ENCODE peak calls at places on chromosomes 16 and 17, in nine cellular contexts. C is IMR-90, A is Panc1, W is dorsolateral prefrontal cortex, L is SK-N-MC, G is tibial nerve, M is left lung, B is ovary, O is kidney. X is an unnamed sample.

GRCh38 chr16:11016993-11017392 is 72.6 kb downstream of the CLEC16A start:
- DNase-seq in A (no peak), C (peak), M (peak), B (no peak), L (no peak), G (no peak), W (no peak), O (no peak), X (peak)

GRCh38 chr17:45440161-45440859 is 7.6 kb upstream of the ARHGAP27 start:
- DNase-seq in O (peak), B (no peak), M (no peak), A (no peak), W (no peak), L (no peak), C (no peak), G (no peak), X (no peak)

GRCh38 chr17:79838541-79839274 is 532 bp downstream of the CBX4 start:
- DNase-seq in L (no peak), B (peak), O (peak), G (no peak), C (peak), M (peak), A (no peak), W (peak), X (peak)

GRCh38 chr17:58507123-58507634 is 7.3 kb downstream of the MTMR4 start:
- DNase-seq in M (peak), W (no peak), L (no peak), G (no peak), O (no peak), C (no peak), A (no peak), B (no peak), X (no peak)

GRCh38 chr17:33053641-33054040 is 62.0 kb downstream of the SPACA3 start:
- DNase-seq in C (no peak), B (no peak), G (no peak), L (no peak), W (no peak), M (no peak), A (no peak), O (no peak), X (no peak)

GRCh38 chr16:56675685-56676210 is 6.1 kb downstream of the MT1H start:
- DNase-seq in G (no peak), W (no peak), L (no peak), M (no peak), O (no peak), B (no peak), C (no peak), A (no peak), X (peak)

GRCh38 chr16:48271728-48272127 is 24.4 kb upstream of the ABCC11 start:
- DNase-seq in A (no peak), O (no peak), M (no peak), L (no peak), B (no peak), G (no peak), W (no peak), C (peak), X (no peak)

GRCh38 chr16:30519120-30520049 is 7.0 kb downstream of the ZNF768 start:
- DNase-seq in M (no peak), A (no peak), B (no peak), G (no peak), O (peak), W (no peak), L (no peak), C (no peak), X (no peak)

GRCh38 chr16:70652322-70652721 is 6.0 kb downstream of the IL34 start:
- DNase-seq in O (no peak), W (no peak), L (no peak), B (no peak), M (no peak), C (no peak), G (no peak), A (no peak), X (no peak)

GRCh38 chr17:44348234-44348987 is 3.3 kb downstream of the GRN start:
- DNase-seq in L (no peak), A (no peak), O (no peak), G (no peak), M (peak), B (no peak), C (peak), W (peak), X (no peak)

GRCh38 chr17:1713878-1714487 is 3.8 kb upstream of the TLCD2 start:
- DNase-seq in L (no peak), O (no peak), M (no peak), A (no peak), W (no peak), B (peak), C (peak), G (no peak), X (no peak)

GRCh38 chr16:82995286-82995926 is 368.6 kb downstream of the CDH13 start:
- DNase-seq in A (no peak), M (no peak), L (no peak), O (no peak), G (no peak), W (no peak), C (no peak), B (no peak), X (no peak)

GRCh38 chr17:36861531-36861930 is 75.7 kb upstream of the LHX1 start:
- DNase-seq in A (no peak), C (no peak), L (no peak), M (no peak), W (no peak), B (no peak), O (no peak), G (no peak), X (no peak)

GRCh38 chr16:21946889-21947635 is 6.1 kb upstream of the UQCRC2 start:
- DNase-seq in M (no peak), G (no peak), B (no peak), L (no peak), W (no peak), A (no peak), C (no peak), O (no peak), X (no peak)

GRCh38 chr16:57115504-57116182 is 23.3 kb downstream of the CPNE2 start:
- DNase-seq in M (no peak), A (no peak), L (no peak), G (no peak), O (peak), W (peak), B (peak), C (peak), X (no peak)

GRCh38 chr17:81734405-81735055 is 22.4 kb downstream of the SLC25A10 start:
- DNase-seq in B (no peak), M (no peak), L (no peak), O (peak), C (no peak), G (no peak), A (no peak), W (no peak), X (no peak)

GRCh38 chr16:64437706-64438329 is 684.0 kb downstream of the CDH11 start:
- DNase-seq in W (no peak), M (no peak), L (no peak), G (no peak), B (no peak), O (no peak), C (no peak), A (no peak), X (no peak)

GRCh38 chr16:50369133-50369804 is 481 bp upstream of the BRD7 start:
- DNase-seq in A (no peak), O (no peak), M (no peak), L (no peak), W (no peak), G (no peak), B (no peak), C (no peak), X (no peak)

GRCh38 chr17:28053044-28053670 is 10.7 kb downstream of the NLK start:
- DNase-seq in W (no peak), G (no peak), L (no peak), M (no peak), A (no peak), C (no peak), O (no peak), B (no peak), X (no peak)

GRCh38 chr17:63685021-63685420 is 14.9 kb downstream of the LIMD2 start:
- DNase-seq in G (no peak), L (no peak), W (peak), A (no peak), C (no peak), O (no peak), B (no peak), M (no peak), X (no peak)
- H3K4me3 ChIP-seq in G (no peak), L (no peak), W (no peak), A (no peak), C (no peak), O (no peak), B (no peak), M (no peak), X (no peak)

DNA sequence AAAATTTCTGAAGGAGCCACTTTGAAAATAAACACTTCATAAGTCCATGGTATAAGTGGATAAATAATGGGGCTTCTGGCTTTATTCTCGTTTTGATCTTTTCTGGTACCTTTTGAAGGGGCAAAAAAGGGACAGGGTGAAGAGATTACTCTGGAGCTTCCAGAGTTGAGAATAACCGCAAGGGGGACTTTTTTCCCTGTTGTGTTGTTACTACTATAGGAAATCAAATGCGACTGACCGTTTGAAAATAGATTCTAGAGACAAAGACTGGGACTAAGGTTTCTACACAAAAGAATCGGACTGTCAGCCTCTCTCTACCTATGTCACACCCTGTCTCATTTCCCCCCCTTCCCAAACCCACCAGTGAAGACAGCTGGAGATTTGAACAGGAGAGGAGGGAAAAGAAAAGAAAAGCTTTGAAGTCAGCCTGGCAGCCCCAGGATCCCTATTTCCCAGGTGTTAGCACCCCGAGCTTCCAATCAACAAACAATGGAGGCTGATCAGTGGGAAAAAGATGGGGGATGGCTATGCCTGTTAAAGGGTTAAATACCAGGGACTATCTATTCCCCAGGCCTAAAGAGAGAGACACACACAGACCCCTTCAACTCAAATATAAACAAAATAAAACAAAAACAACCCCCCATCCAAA is 8.3 kb downstream of the HOXB4 start:
- DNase-seq in A (no peak), O (no peak), B (no peak), G (no peak), L (no peak), W (no peak), M (no peak), C (peak), X (no peak)
- H3K27ac ChIP-seq in A (peak), O (peak), B (no peak), G (peak), L (no peak), W (no peak), M (peak), C (peak), X (no peak)

GRCh38 chr17:29618272-29619065 is 4.2 kb downstream of the CORO6 start:
- DNase-seq in O (no peak), C (no peak), W (no peak), G (no peak), L (no peak), B (no peak), A (no peak), M (no peak), X (no peak)

GRCh38 chr17:29617481-29618271 is 5.0 kb downstream of the CORO6 start:
- DNase-seq in A (no peak), L (no peak), C (peak), O (peak), B (no peak), W (peak), G (peak), M (peak), X (peak)

GRCh38 chr17:29616300-29617048 is 6.2 kb downstream of the CORO6 start:
- DNase-seq in G (no peak), L (no peak), M (no peak), C (no peak), W (no peak), A (no peak), O (no peak), B (no peak), X (peak)

GRCh38 chr17:29615492-29616299 is 7.0 kb downstream of the CORO6 start:
- DNase-seq in M (peak), G (peak), A (no peak), W (peak), O (peak), B (peak), L (no peak), C (peak), X (peak)

DNA sequence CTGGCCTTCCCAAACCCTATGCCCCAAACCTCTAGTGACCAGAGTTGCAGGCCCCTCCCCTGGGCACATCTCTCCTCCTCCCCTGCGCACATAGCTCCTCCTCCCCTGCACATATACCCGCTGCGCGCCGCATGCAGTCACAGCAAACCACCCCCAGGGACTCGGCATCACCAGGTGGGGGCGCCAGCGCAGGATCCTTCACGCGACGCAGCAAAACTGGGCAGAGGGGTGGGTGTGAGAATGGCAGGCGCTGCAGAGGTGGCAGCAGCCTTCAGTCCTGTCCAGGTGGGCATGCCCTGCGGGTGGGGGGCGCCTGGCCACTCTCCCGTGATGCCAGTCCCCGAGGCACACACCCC is 5.6 kb downstream of the CORO6 start:
- DNase-seq in M (peak), G (no peak), O (peak), A (no peak), W (peak), B (no peak), C (peak), L (peak), X (peak)
- H3K4me3 ChIP-seq in M (peak), G (peak), O (peak), A (peak), W (peak), B (peak), C (no peak), L (peak), X (peak)

GRCh38 chr16:807345-808251 is 7.1 kb upstream of the GNG13 start:
- DNase-seq in G (peak), B (peak), M (peak), O (peak), L (no peak), W (peak), A (peak), C (peak), X (peak)
- H3K27ac ChIP-seq in G (peak), B (peak), M (peak), O (peak), L (no peak), W (no peak), A (peak), C (peak), X (peak)

DNA sequence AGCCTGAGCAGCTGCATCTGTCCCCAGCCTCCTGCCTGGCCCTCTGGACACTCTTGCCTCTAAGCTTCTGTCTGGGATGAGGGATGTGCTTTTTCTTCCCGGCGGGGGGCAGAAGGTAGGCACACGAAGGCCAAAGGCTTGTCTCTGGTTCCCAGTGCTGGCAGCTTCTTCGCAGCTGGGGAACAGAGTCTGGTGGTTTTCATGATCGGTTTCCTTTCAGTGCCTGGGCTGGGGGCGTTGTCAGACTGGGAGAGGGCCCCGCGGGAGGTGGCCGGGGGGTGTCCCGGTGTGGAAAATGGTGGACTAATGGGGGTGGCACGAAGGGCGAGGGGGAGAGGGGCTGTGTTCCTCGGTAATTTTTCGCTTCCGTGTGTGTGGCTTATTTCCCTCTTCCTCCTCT is 988 bp downstream of the RAP1GAP2 start:
- DNase-seq in A (no peak), M (no peak), L (no peak), W (no peak), B (no peak), G (no peak), C (no peak), O (no peak), X (no peak)
- H3K4me3 ChIP-seq in A (no peak), M (peak), L (no peak), W (peak), B (no peak), G (no peak), C (no peak), O (no peak), X (peak)

DNA sequence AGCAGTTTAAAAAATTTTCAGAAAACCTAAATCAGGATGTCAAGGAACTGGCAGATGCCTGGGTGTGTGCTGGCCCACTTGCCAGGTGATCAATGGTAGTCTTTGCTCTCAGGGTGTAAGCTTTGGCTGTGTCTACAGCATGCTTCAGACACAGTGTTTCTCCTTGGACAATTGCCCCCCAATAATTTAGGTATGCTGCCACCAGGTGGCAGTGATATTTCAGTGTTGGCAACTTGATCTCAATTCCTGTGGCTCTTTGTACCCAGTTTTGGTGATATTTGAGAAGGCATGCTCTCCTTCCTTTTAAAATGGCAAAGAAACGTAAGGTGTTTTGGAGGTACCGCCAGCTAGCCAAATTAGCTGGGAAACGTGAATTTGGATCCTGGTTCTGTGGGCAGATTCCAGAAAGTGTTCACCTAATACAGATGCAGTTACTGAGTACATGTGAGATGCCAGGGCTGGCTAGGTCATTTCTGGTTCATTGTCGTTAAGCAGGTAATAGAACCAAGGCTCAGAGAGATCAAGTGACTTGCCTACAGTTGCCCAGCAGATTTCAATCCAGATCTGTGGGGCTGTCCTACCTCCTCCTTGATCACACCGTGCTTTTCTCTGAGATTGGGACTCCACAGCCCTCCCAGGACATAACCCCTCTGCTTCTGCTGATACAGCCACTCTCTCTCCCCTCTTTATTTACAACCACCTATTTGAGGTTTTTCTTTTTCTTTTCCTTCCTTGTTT is 155.6 kb upstream of the PLCG2 start:
- DNase-seq in M (no peak), B (no peak), L (no peak), C (peak), W (no peak), A (no peak), O (no peak), G (no peak), X (peak)
- H3K27ac ChIP-seq in M (no peak), B (no peak), L (no peak), C (no peak), W (no peak), A (no peak), O (no peak), G (no peak), X (no peak)

DNA sequence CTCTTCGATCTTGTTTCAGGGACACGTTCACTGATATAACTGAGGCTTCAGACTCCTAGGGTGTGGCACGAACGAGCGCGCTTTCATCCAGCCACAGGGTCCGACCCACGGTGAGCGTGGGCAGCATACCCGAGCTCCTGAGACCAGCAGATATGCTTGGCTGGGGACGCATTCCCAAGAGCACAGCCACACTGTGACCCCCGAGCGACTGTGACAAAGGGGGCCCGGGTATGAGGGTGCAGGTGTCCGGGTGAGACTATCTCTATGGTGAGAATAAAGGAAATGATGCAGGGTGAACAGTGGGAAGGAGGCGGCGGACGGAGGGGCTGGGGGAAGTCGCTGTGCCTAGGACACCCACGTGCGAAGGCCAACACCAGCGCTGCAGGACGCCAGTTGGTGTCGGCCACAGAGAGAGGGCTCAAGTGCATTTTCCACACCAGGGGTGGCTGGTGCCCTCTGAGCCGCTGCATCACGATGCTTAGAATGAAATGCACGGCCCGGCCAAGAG is 17.6 kb downstream of the RPH3AL start:
- DNase-seq in B (no peak), O (peak), C (no peak), A (no peak), M (no peak), W (peak), L (no peak), G (no peak), X (no peak)
- H3K4me3 ChIP-seq in B (peak), O (no peak), C (no peak), A (no peak), M (no peak), W (no peak), L (peak), G (no peak), X (no peak)

DNA sequence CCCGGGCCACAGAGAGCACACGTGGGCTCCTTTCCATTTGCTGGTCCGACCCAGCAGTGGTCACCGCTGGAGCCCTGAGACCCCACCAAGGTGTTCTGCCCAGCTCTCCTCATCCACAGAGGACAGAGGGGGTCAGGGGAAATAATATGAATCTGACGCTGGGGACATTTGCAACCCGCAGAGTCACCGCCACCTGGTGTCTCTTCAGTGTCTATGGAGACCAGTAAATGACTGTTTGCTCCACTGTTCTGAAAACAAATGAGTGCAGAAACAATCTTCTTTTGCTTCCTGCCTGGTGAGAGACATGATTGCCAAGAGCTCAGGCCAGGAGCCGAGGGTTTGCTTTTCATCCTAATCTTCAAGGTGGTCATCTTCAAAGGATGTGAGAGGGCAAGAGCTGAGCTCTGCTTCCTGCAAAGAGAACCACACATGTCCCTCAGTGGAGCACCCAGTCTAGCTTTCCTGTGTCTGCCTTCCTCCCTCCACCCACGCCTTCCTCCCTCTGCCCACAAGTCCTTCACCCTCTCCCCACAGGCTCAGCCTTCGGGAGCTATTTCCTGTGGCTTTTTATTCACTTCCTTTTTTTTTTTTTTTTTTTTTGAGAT is 14.7 kb upstream of the KLHDC4 start:
- DNase-seq in B (no peak), G (no peak), M (peak), A (no peak), L (no peak), O (no peak), C (peak), W (no peak), X (no peak)
- H3K27ac ChIP-seq in B (no peak), G (peak), M (no peak), A (peak), L (peak), O (no peak), C (no peak), W (no peak), X (peak)

GRCh38 chr16:87621550-87621829 is 19.2 kb downstream of the JPH3 start:
- DNase-seq in B (no peak), W (no peak), O (no peak), M (no peak), C (no peak), A (no peak), G (no peak), L (no peak), X (no peak)
- H3K4me3 ChIP-seq in B (no peak), W (no peak), O (no peak), M (no peak), C (no peak), A (no peak), G (no peak), L (no peak), X (no peak)